ENCODE peak calls at places on chromosomes 13 and 19, in six cellular contexts. L is stomach, T is WERI-Rb-1, K is pancreas, Q is PC-3, F is iPS DF 6.9. J is an unnamed sample.

GRCh38 chr19:9877775-9878510 is 42.8 kb downstream of the PIN1 start:
- DNase-seq in L (no peak), T (no peak), K (no peak), Q (peak; percentile 68), F (no peak), J (no peak)

GRCh38 chr19:11684987-11685675 is 53.6 kb downstream of the ZNF823 start:
- DNase-seq in L (no peak), T (no peak), K (no peak), Q (no peak), F (no peak), J (no peak)

GRCh38 chr13:52846567-52847321 is 1.7 kb downstream of the PCDH8 start:
- DNase-seq in L (no peak), T (no peak), K (peak; percentile 56), Q (no peak), F (no peak), J (peak; percentile 95)

GRCh38 chr19:16026131-16026530 is 50.2 kb upstream of the TPM4 start:
- DNase-seq in L (no peak), T (no peak), K (no peak), Q (no peak), F (no peak), J (no peak)

GRCh38 chr19:2246801-2247361 is 2.2 kb upstream of the AMH start:
- DNase-seq in L (peak; percentile 50), T (no peak), K (peak; percentile 67), Q (peak; percentile 39), F (no peak), J (no peak)

GRCh38 chr13:29594710-29595379 is 643 bp downstream of the SLC7A1 start:
- DNase-seq in L (peak; percentile 61), T (peak; percentile 16), K (peak; percentile 74), Q (peak; percentile 47), F (no peak), J (peak; percentile 75)

GRCh38 chr19:10551698-10552301 is 8.1 kb downstream of the ATG4D start:
- DNase-seq in L (peak; percentile 32), T (peak; percentile 45), K (peak; percentile 52), Q (peak; percentile 73), F (no peak), J (peak; percentile 74)

GRCh38 chr13:30618186-30618937 is 642 bp downstream of the USPL1 start:
- DNase-seq in L (peak; percentile 27), T (peak; percentile 7), K (peak; percentile 46), Q (peak; percentile 10), F (no peak), J (no peak)

GRCh38 chr19:37992761-37993160 is 85.8 kb downstream of the SIPA1L3 start:
- DNase-seq in L (no peak), T (no peak), K (no peak), Q (no peak), F (no peak), J (no peak)

GRCh38 chr19:14683439-14683838 is 6.4 kb upstream of the ZNF333 start:
- DNase-seq in L (no peak), T (no peak), K (no peak), Q (no peak), F (no peak), J (no peak)

GRCh38 chr13:113947321-113948033 is 26.4 kb downstream of the C13orf46 start:
- DNase-seq in L (peak; percentile 66), T (peak; percentile 82), K (peak; percentile 66), Q (peak; percentile 55), F (no peak), J (peak; percentile 88)

GRCh38 chr13:31433201-31433600 is 233.4 kb downstream of the B3GLCT start:
- DNase-seq in L (no peak), T (no peak), K (no peak), Q (no peak), F (no peak), J (no peak)

GRCh38 chr13:50379584-50379983 is 364.3 kb downstream of the KCNRG start:
- DNase-seq in L (no peak), T (no peak), K (no peak), Q (no peak), F (no peak), J (no peak)

GRCh38 chr13:80668452-80668851 is 327.5 kb upstream of the SPRY2 start:
- DNase-seq in L (no peak), T (no peak), K (no peak), Q (no peak), F (no peak), J (no peak)

GRCh38 chr13:113414335-113414734 is 39.0 kb downstream of the ADPRHL1 start:
- DNase-seq in L (no peak), T (no peak), K (no peak), Q (no peak), F (no peak), J (no peak)

GRCh38 chr19:13840751-13841338 is 36.1 kb upstream of the NANOS3 start:
- DNase-seq in L (no peak), T (no peak), K (no peak), Q (no peak), F (no peak), J (no peak)

GRCh38 chr13:76307157-76307556 is 579.0 kb downstream of the KCTD12 start:
- DNase-seq in L (no peak), T (no peak), K (no peak), Q (no peak), F (no peak), J (no peak)

GRCh38 chr19:54151362-54152035 is 8.0 kb downstream of the LENG1 start:
- DNase-seq in L (no peak), T (no peak), K (no peak), Q (no peak), F (no peak), J (no peak)

GRCh38 chr19:35641515-35642151 is at the start of gene ETV2:
- DNase-seq in L (peak; percentile 30), T (peak; percentile 65), K (no peak), Q (no peak), F (no peak), J (peak; percentile 86)

GRCh38 chr13:100490692-100491091 is 97.9 kb downstream of the GGACT start:
- DNase-seq in L (no peak), T (no peak), K (no peak), Q (no peak), F (peak; percentile 68), J (peak; percentile 76)

GRCh38 chr19:294819-295686 is 3.9 kb upstream of the PLPP2 start:
- DNase-seq in L (peak; percentile 68), T (peak; percentile 44), K (no peak), Q (no peak), F (no peak), J (peak; percentile 97)

GRCh38 chr19:38165335-38165734 is 58.7 kb downstream of the DPF1 start:
- DNase-seq in L (no peak), T (no peak), K (no peak), Q (no peak), F (no peak), J (peak; percentile 15)

GRCh38 chr13:29716493-29716892 is 121.0 kb upstream of the SLC7A1 start:
- DNase-seq in L (no peak), T (no peak), K (no peak), Q (no peak), F (no peak), J (no peak)

GRCh38 chr19:58557253-58558065 is 952 bp downstream of the UBE2M start:
- DNase-seq in L (no peak), T (no peak), K (peak; percentile 35), Q (no peak), F (no peak), J (no peak)

GRCh38 chr19:48113190-48113917 is 2.7 kb upstream of the PLA2G4C start:
- DNase-seq in L (no peak), T (no peak), K (no peak), Q (no peak), F (no peak), J (peak; percentile 42)

GRCh38 chr13:75635621-75636338 is at the start of gene LMO7:
- DNase-seq in L (peak; percentile 53), T (peak; percentile 40), K (peak; percentile 60), Q (peak; percentile 46), F (no peak), J (peak; percentile 90)

GRCh38 chr13:32947411-32947810 is 68.8 kb upstream of the KL start:
- DNase-seq in L (no peak), T (no peak), K (no peak), Q (no peak), F (no peak), J (no peak)

GRCh38 chr19:29731331-29731850 is 16.3 kb upstream of the C19orf12 start:
- DNase-seq in L (no peak), T (no peak), K (no peak), Q (no peak), F (no peak), J (no peak)

GRCh38 chr13:32969516-32969941 is 46.7 kb upstream of the KL start:
- DNase-seq in L (no peak), T (no peak), K (no peak), Q (no peak), F (no peak), J (no peak)

GRCh38 chr13:99257291-99257690 is 888 bp downstream of the GPR18 start:
- DNase-seq in L (no peak), T (no peak), K (no peak), Q (no peak), F (no peak), J (no peak)

DNA sequence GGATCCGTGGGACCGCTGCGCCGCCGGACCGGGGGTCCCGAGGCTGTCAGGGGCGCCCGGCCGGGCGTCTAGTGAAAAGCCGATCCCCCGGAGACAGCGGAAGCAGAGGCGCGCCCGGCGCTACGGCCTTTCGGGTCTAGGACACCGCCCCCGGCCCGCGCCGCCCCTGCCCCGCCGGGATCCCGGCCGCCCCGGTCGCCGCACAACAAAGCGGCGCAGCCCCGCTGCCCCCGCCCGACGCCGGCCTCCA is 634 bp downstream of the LATS2 start:
- DNase-seq in L (peak; percentile 29), T (no peak), K (no peak), Q (no peak), F (no peak), J (no peak)
- H3K4me3 ChIP-seq in L (peak overlapping the region; percentile 72), T (peak overlapping the region; percentile 69), K (peak overlapping the region; percentile 95), Q (peak overlapping the region; percentile 96), F (peak overlapping the region; percentile 88), J (peak overlapping the region; percentile 87)

GRCh38 chr19:19463348-19464117 is 51.8 kb downstream of the TSSK6 start:
- DNase-seq in L (no peak), T (no peak), K (no peak), Q (no peak), F (no peak), J (peak; percentile 57)
- H3K36me3 ChIP-seq in L (peaks cover 36% of the 10 kb centered on the region), T (peaks cover 36% of the 10 kb centered on the region), K (no peaks in the 10 kb centered on the region), Q (peaks cover 43% of the 10 kb centered on the region), F (peaks cover 13% of the 10 kb centered on the region), J (peaks cover 16% of the 10 kb centered on the region)

DNA sequence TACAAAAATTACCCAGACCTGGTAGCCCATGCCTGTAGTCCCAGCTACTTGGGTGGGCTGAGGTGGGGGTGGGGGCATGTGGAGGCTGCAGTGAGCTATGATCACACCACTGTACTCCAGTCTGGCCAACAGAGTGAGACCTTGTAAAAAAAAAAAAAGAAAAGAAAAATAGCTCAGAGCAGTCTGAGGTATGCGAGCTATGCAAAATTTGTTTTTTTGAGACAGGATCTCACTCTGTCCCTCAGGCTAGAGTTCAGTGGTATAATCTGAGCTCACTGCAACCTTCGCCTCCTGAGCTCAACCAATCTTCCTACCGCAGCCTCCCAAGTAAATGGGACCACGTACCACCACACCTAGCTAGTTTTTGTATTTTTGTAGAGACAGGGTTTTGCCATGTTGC is 7.1 kb upstream of the TOMM40 start:
- DNase-seq in L (no peak), T (no peak), K (no peak), Q (no peak), F (no peak), J (no peak)
- H3K27me3 ChIP-seq in L (no peaks in the 10 kb centered on the region), T (no peaks in the 10 kb centered on the region), K (no peaks in the 10 kb centered on the region), Q (no peaks in the 10 kb centered on the region), F (no peaks in the 10 kb centered on the region), J (no peaks in the 10 kb centered on the region)

GRCh38 chr19:17686027-17686511 is 2.1 kb downstream of the UNC13A start:
- DNase-seq in L (no peak), T (no peak), K (no peak), Q (no peak), F (no peak), J (peak; percentile 78)
- H3K4me3 ChIP-seq in L (peak overlapping the region; percentile 7), T (peak overlapping the region; percentile 98), K (no peak overlapping the region), Q (peak overlapping the region; percentile 62), F (peak overlapping the region; percentile 93), J (peak overlapping the region; percentile 65)

J was measured in H7.